ENCODE peak calls at places on chromosomes 12 and 14, in nine cellular contexts. One of them, this sample, is unnamed.

GRCh38 chr14:44170099-44170498 is 337.0 kb downstream of the FSCB start:
- DNase-seq in CD8-positive, alpha-beta T cell: no peak
- DNase-seq in astrocyte: no peak
- DNase-seq in ovary: no peak
- DNase-seq in psoas muscle: no peak
- DNase-seq in GM13977: no peak
- DNase-seq in cardiac muscle cell: no peak
- DNase-seq in HFFc6: no peak
- DNase-seq in spleen: no peak
- DNase-seq in this sample: no peak

GRCh38 chr14:29553427-29553826 is 374.2 kb downstream of the PRKD1 start:
- DNase-seq in CD8-positive, alpha-beta T cell: no peak
- DNase-seq in astrocyte: no peak
- DNase-seq in ovary: no peak
- DNase-seq in psoas muscle: no peak
- DNase-seq in GM13977: no peak
- DNase-seq in cardiac muscle cell: no peak
- DNase-seq in HFFc6: no peak
- DNase-seq in spleen: no peak
- DNase-seq in this sample: no peak

GRCh38 chr12:95882080-95882479 is 23.3 kb downstream of the SNRPF start:
- DNase-seq in CD8-positive, alpha-beta T cell: no peak
- DNase-seq in astrocyte: peak; percentile 42
- DNase-seq in ovary: no peak
- DNase-seq in psoas muscle: no peak
- DNase-seq in GM13977: no peak
- DNase-seq in cardiac muscle cell: no peak
- DNase-seq in HFFc6: peak; percentile 11
- DNase-seq in spleen: no peak
- DNase-seq in this sample: no peak

GRCh38 chr12:29103539-29103974 is 45.5 kb upstream of the FAR2 start:
- DNase-seq in CD8-positive, alpha-beta T cell: peak; percentile 44
- DNase-seq in astrocyte: no peak
- DNase-seq in ovary: no peak
- DNase-seq in psoas muscle: no peak
- DNase-seq in GM13977: peak; percentile 45
- DNase-seq in cardiac muscle cell: no peak
- DNase-seq in HFFc6: no peak
- DNase-seq in spleen: no peak
- DNase-seq in this sample: no peak

GRCh38 chr14:76793324-76793723 is 19.4 kb downstream of the ANGEL1 start:
- DNase-seq in CD8-positive, alpha-beta T cell: no peak
- DNase-seq in astrocyte: no peak
- DNase-seq in ovary: no peak
- DNase-seq in psoas muscle: no peak
- DNase-seq in GM13977: no peak
- DNase-seq in cardiac muscle cell: no peak
- DNase-seq in HFFc6: no peak
- DNase-seq in spleen: no peak
- DNase-seq in this sample: no peak

GRCh38 chr14:100317897-100318808 is 5.0 kb upstream of the SLC25A47 start:
- DNase-seq in CD8-positive, alpha-beta T cell: peak; percentile 74
- DNase-seq in astrocyte: peak; percentile 14
- DNase-seq in ovary: peak; percentile 87
- DNase-seq in psoas muscle: peak; percentile 78
- DNase-seq in GM13977: peak; percentile 86
- DNase-seq in cardiac muscle cell: peak; percentile 55
- DNase-seq in HFFc6: no peak
- DNase-seq in spleen: peak; percentile 95
- DNase-seq in this sample: peak; percentile 73

GRCh38 chr12:6532927-6533652 is 1.2 kb upstream of the GAPDH start:
- DNase-seq in CD8-positive, alpha-beta T cell: peak; percentile 32
- DNase-seq in astrocyte: peak; percentile 51
- DNase-seq in ovary: peak; percentile 74
- DNase-seq in psoas muscle: peak; percentile 69
- DNase-seq in GM13977: peak; percentile 59
- DNase-seq in cardiac muscle cell: peak; percentile 80
- DNase-seq in HFFc6: peak; percentile 80
- DNase-seq in spleen: peak; percentile 89
- DNase-seq in this sample: peak; percentile 36

GRCh38 chr12:80513211-80513610 is 69.2 kb downstream of the PTPRQ start:
- DNase-seq in CD8-positive, alpha-beta T cell: no peak
- DNase-seq in astrocyte: no peak
- DNase-seq in ovary: no peak
- DNase-seq in psoas muscle: no peak
- DNase-seq in GM13977: no peak
- DNase-seq in cardiac muscle cell: no peak
- DNase-seq in HFFc6: no peak
- DNase-seq in spleen: peak; percentile 59
- DNase-seq in this sample: no peak

GRCh38 chr12:95943231-95943842 is at the start of gene AMDHD1:
- DNase-seq in CD8-positive, alpha-beta T cell: peak; percentile 59
- DNase-seq in astrocyte: peak; percentile 45
- DNase-seq in ovary: peak; percentile 57
- DNase-seq in psoas muscle: peak; percentile 61
- DNase-seq in GM13977: no peak
- DNase-seq in cardiac muscle cell: peak; percentile 82
- DNase-seq in HFFc6: peak; percentile 39
- DNase-seq in spleen: peak; percentile 93
- DNase-seq in this sample: peak; percentile 77

GRCh38 chr14:38951451-38951850 is 151.6 kb downstream of the SEC23A start:
- DNase-seq in CD8-positive, alpha-beta T cell: no peak
- DNase-seq in astrocyte: peak; percentile 70
- DNase-seq in ovary: no peak
- DNase-seq in psoas muscle: no peak
- DNase-seq in GM13977: no peak
- DNase-seq in cardiac muscle cell: no peak
- DNase-seq in HFFc6: peak; percentile 3
- DNase-seq in spleen: no peak
- DNase-seq in this sample: no peak

GRCh38 chr12:98402081-98402480 is 113.3 kb upstream of the TMPO start:
- DNase-seq in CD8-positive, alpha-beta T cell: no peak
- DNase-seq in astrocyte: peak; percentile 15
- DNase-seq in ovary: no peak
- DNase-seq in psoas muscle: no peak
- DNase-seq in GM13977: no peak
- DNase-seq in cardiac muscle cell: no peak
- DNase-seq in HFFc6: no peak
- DNase-seq in spleen: no peak
- DNase-seq in this sample: no peak

GRCh38 chr12:111056618-111057521 is 136.5 kb upstream of the MYL2 start:
- DNase-seq in CD8-positive, alpha-beta T cell: peak; percentile 63
- DNase-seq in astrocyte: no peak
- DNase-seq in ovary: no peak
- DNase-seq in psoas muscle: no peak
- DNase-seq in GM13977: peak; percentile 69
- DNase-seq in cardiac muscle cell: no peak
- DNase-seq in HFFc6: no peak
- DNase-seq in spleen: peak; percentile 79
- DNase-seq in this sample: no peak

GRCh38 chr12:30764251-30764650 is 9.5 kb upstream of the CAPRIN2 start:
- DNase-seq in CD8-positive, alpha-beta T cell: no peak
- DNase-seq in astrocyte: no peak
- DNase-seq in ovary: no peak
- DNase-seq in psoas muscle: no peak
- DNase-seq in GM13977: no peak
- DNase-seq in cardiac muscle cell: no peak
- DNase-seq in HFFc6: no peak
- DNase-seq in spleen: no peak
- DNase-seq in this sample: no peak

DNA sequence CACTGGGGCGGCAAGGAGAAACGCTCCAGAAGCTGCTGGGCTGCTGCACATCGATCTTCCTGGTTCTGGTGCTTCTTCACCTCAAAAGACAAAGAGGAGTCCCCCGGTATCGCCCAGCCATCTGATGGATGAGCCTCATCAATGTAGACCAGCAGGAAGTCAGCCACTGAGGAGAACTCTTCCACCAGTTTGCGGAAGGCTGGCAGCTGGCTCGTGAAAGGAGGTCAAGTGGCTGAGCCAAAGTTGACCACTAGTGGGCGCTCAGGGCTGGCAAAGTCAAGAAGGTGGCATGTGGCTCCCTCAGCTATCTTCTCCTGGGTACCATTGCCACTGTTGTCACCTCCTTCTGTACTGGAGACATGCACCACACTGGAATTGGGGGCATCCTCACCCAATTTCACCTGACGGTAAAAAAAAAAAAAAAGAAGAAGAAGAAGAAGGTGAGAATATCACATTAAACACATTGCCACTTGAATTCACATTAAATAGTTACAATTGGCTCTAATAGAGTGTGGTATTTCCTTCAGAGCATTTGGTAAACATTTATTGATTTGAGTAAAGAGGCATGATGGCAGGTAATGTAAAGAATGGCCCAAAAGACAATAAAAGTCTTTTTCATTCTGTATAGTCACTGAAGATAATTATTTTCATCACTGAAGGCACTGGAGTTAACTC is 8.3 kb downstream of the DIO2 start:
- DNase-seq in CD8-positive, alpha-beta T cell: no peak
- DNase-seq in astrocyte: no peak
- DNase-seq in ovary: no peak
- DNase-seq in psoas muscle: no peak
- DNase-seq in GM13977: peak; percentile 14
- DNase-seq in cardiac muscle cell: no peak
- DNase-seq in HFFc6: no peak
- DNase-seq in spleen: no peak
- DNase-seq in this sample: peak; percentile 30
- TF ChIP-seq CTCF in CD8-positive, alpha-beta T cell: no peak
- TF ChIP-seq CTCF in astrocyte: peak; percentile 9
- TF ChIP-seq CTCF in ovary: no peak
- TF ChIP-seq CTCF in psoas muscle: no peak
- TF ChIP-seq CTCF in GM13977: peak; percentile 67
- TF ChIP-seq CTCF in cardiac muscle cell: peak; percentile 34
- TF ChIP-seq CTCF in HFFc6: peak; percentile 69
- TF ChIP-seq CTCF in spleen: no peak
- TF ChIP-seq CTCF in this sample: peak; percentile 27

GRCh38 chr14:46651526-46652144 is at the start of gene RPL10L:
- DNase-seq in CD8-positive, alpha-beta T cell: no peak
- DNase-seq in astrocyte: no peak
- DNase-seq in ovary: no peak
- DNase-seq in psoas muscle: no peak
- DNase-seq in GM13977: no peak
- DNase-seq in cardiac muscle cell: no peak
- DNase-seq in HFFc6: no peak
- DNase-seq in spleen: peak; percentile 55
- DNase-seq in this sample: peak; percentile 6
- TF ChIP-seq CTCF in CD8-positive, alpha-beta T cell: no peak
- TF ChIP-seq CTCF in astrocyte: no peak
- TF ChIP-seq CTCF in ovary: no peak
- TF ChIP-seq CTCF in psoas muscle: no peak
- TF ChIP-seq CTCF in GM13977: no peak
- TF ChIP-seq CTCF in cardiac muscle cell: no peak
- TF ChIP-seq CTCF in HFFc6: no peak
- TF ChIP-seq CTCF in spleen: no peak
- TF ChIP-seq CTCF in this sample: no peak

GRCh38 chr12:46372131-46372851 is at the start of gene SLC38A2:
- DNase-seq in CD8-positive, alpha-beta T cell: peak; percentile 98
- DNase-seq in astrocyte: peak; percentile 75
- DNase-seq in ovary: peak; percentile 99
- DNase-seq in psoas muscle: peak; percentile 97
- DNase-seq in GM13977: peak; percentile 99
- DNase-seq in cardiac muscle cell: peak; percentile 97
- DNase-seq in HFFc6: peak; percentile 97
- DNase-seq in spleen: peak; percentile 100
- DNase-seq in this sample: peak; percentile 65

GRCh38 chr12:46374711-46375110 is 2.1 kb upstream of the SLC38A2 start:
- DNase-seq in CD8-positive, alpha-beta T cell: no peak
- DNase-seq in astrocyte: no peak
- DNase-seq in ovary: no peak
- DNase-seq in psoas muscle: no peak
- DNase-seq in GM13977: no peak
- DNase-seq in cardiac muscle cell: no peak
- DNase-seq in HFFc6: no peak
- DNase-seq in spleen: no peak
- DNase-seq in this sample: no peak

GRCh38 chr12:46372852-46373302 is 304 bp upstream of the SLC38A2 start:
- DNase-seq in CD8-positive, alpha-beta T cell: no peak
- DNase-seq in astrocyte: no peak
- DNase-seq in ovary: no peak
- DNase-seq in psoas muscle: no peak
- DNase-seq in GM13977: peak; percentile 49
- DNase-seq in cardiac muscle cell: no peak
- DNase-seq in HFFc6: no peak
- DNase-seq in spleen: no peak
- DNase-seq in this sample: peak; percentile 98

GRCh38 chr12:46374286-46374685 is 1.7 kb upstream of the SLC38A2 start:
- DNase-seq in CD8-positive, alpha-beta T cell: no peak
- DNase-seq in astrocyte: no peak
- DNase-seq in ovary: no peak
- DNase-seq in psoas muscle: no peak
- DNase-seq in GM13977: no peak
- DNase-seq in cardiac muscle cell: no peak
- DNase-seq in HFFc6: no peak
- DNase-seq in spleen: no peak
- DNase-seq in this sample: no peak

GRCh38 chr12:46373303-46374182 is 970 bp upstream of the SLC38A2 start:
- DNase-seq in CD8-positive, alpha-beta T cell: peak; percentile 57
- DNase-seq in astrocyte: no peak
- DNase-seq in ovary: peak; percentile 75
- DNase-seq in psoas muscle: peak; percentile 54
- DNase-seq in GM13977: peak; percentile 46
- DNase-seq in cardiac muscle cell: peak; percentile 77
- DNase-seq in HFFc6: no peak
- DNase-seq in spleen: peak; percentile 91
- DNase-seq in this sample: peak; percentile 69
- TF ChIP-seq CTCF in CD8-positive, alpha-beta T cell: no peak
- TF ChIP-seq CTCF in astrocyte: peak; percentile 12
- TF ChIP-seq CTCF in ovary: no peak
- TF ChIP-seq CTCF in psoas muscle: no peak
- TF ChIP-seq CTCF in GM13977: no peak
- TF ChIP-seq CTCF in cardiac muscle cell: peak; percentile 24
- TF ChIP-seq CTCF in HFFc6: no peak
- TF ChIP-seq CTCF in spleen: no peak
- TF ChIP-seq CTCF in this sample: no peak

GRCh38 chr12:18250313-18250916 is 10.9 kb upstream of the PIK3C2G start:
- DNase-seq in CD8-positive, alpha-beta T cell: no peak
- DNase-seq in astrocyte: peak; percentile 39
- DNase-seq in ovary: no peak
- DNase-seq in psoas muscle: no peak
- DNase-seq in GM13977: peak; percentile 37
- DNase-seq in cardiac muscle cell: peak; percentile 88
- DNase-seq in HFFc6: peak; percentile 66
- DNase-seq in spleen: no peak
- DNase-seq in this sample: peak; percentile 24

GRCh38 chr12:18242380-18243089 is 18.8 kb upstream of the PIK3C2G start:
- DNase-seq in CD8-positive, alpha-beta T cell: no peak
- DNase-seq in astrocyte: no peak
- DNase-seq in ovary: no peak
- DNase-seq in psoas muscle: no peak
- DNase-seq in GM13977: no peak
- DNase-seq in cardiac muscle cell: no peak
- DNase-seq in HFFc6: no peak
- DNase-seq in spleen: no peak
- DNase-seq in this sample: no peak

GRCh38 chr12:18243238-18243637 is 18.1 kb upstream of the PIK3C2G start:
- DNase-seq in CD8-positive, alpha-beta T cell: no peak
- DNase-seq in astrocyte: no peak
- DNase-seq in ovary: no peak
- DNase-seq in psoas muscle: no peak
- DNase-seq in GM13977: no peak
- DNase-seq in cardiac muscle cell: no peak
- DNase-seq in HFFc6: no peak
- DNase-seq in spleen: no peak
- DNase-seq in this sample: no peak

GRCh38 chr12:18246057-18246456 is 15.3 kb upstream of the PIK3C2G start:
- DNase-seq in CD8-positive, alpha-beta T cell: no peak
- DNase-seq in astrocyte: no peak
- DNase-seq in ovary: no peak
- DNase-seq in psoas muscle: no peak
- DNase-seq in GM13977: no peak
- DNase-seq in cardiac muscle cell: no peak
- DNase-seq in HFFc6: no peak
- DNase-seq in spleen: no peak
- DNase-seq in this sample: no peak
- TF ChIP-seq CTCF in CD8-positive, alpha-beta T cell: no peak
- TF ChIP-seq CTCF in astrocyte: peak; percentile 16
- TF ChIP-seq CTCF in ovary: no peak
- TF ChIP-seq CTCF in psoas muscle: no peak
- TF ChIP-seq CTCF in GM13977: no peak
- TF ChIP-seq CTCF in cardiac muscle cell: no peak
- TF ChIP-seq CTCF in HFFc6: peak; percentile 64
- TF ChIP-seq CTCF in spleen: no peak
- TF ChIP-seq CTCF in this sample: no peak

This sample was measured in nephron progenitor cell.